ENCODE peak calls at places on chromosomes 4 and X, in ten cellular contexts. One of them, this sample, is unnamed.
A peak's percentile ranks its signal among the peaks of the same experiment; 100 is the strongest.

GRCh38 chrX:37755073-37755472 is 24.8 kb upstream of the CYBB start:
- DNase-seq in suprapubic skin: no peak
- DNase-seq in lower leg skin: no peak
- DNase-seq in GM12878: peak; percentile 67
- DNase-seq in astrocyte of the spinal cord: no peak
- DNase-seq in natural killer cell: no peak
- DNase-seq in omental fat pad: no peak
- DNase-seq in AG10803: no peak
- DNase-seq in right lobe of liver: no peak
- DNase-seq in Panc1: no peak
- DNase-seq in this sample: no peak

GRCh38 chr4:186854256-186854655 is 130.6 kb upstream of the FAT1 start:
- DNase-seq in suprapubic skin: no peak
- DNase-seq in lower leg skin: no peak
- DNase-seq in GM12878: no peak
- DNase-seq in astrocyte of the spinal cord: no peak
- DNase-seq in natural killer cell: no peak
- DNase-seq in omental fat pad: no peak
- DNase-seq in AG10803: no peak
- DNase-seq in right lobe of liver: no peak
- DNase-seq in Panc1: no peak
- DNase-seq in this sample: no peak

GRCh38 chr4:76212301-76212700 is 1.3 kb downstream of the SCARB2 start:
- DNase-seq in suprapubic skin: no peak
- DNase-seq in lower leg skin: no peak
- DNase-seq in GM12878: no peak
- DNase-seq in astrocyte of the spinal cord: no peak
- DNase-seq in natural killer cell: no peak
- DNase-seq in omental fat pad: no peak
- DNase-seq in AG10803: no peak
- DNase-seq in right lobe of liver: no peak
- DNase-seq in Panc1: no peak
- DNase-seq in this sample: no peak

GRCh38 chr4:147831452-147832192 is 99.7 kb downstream of the ARHGAP10 start:
- DNase-seq in suprapubic skin: no peak
- DNase-seq in lower leg skin: peak; percentile 86
- DNase-seq in GM12878: no peak
- DNase-seq in astrocyte of the spinal cord: peak; percentile 81
- DNase-seq in natural killer cell: no peak
- DNase-seq in omental fat pad: peak; percentile 44
- DNase-seq in AG10803: peak; percentile 85
- DNase-seq in right lobe of liver: no peak
- DNase-seq in Panc1: peak; percentile 55
- DNase-seq in this sample: no peak

GRCh38 chrX:103211012-103211715 is 3.7 kb upstream of the BEX4 start:
- DNase-seq in suprapubic skin: no peak
- DNase-seq in lower leg skin: peak; percentile 31
- DNase-seq in GM12878: no peak
- DNase-seq in astrocyte of the spinal cord: peak; percentile 51
- DNase-seq in natural killer cell: no peak
- DNase-seq in omental fat pad: no peak
- DNase-seq in AG10803: peak; percentile 40
- DNase-seq in right lobe of liver: no peak
- DNase-seq in Panc1: peak; percentile 25
- DNase-seq in this sample: no peak

GRCh38 chr4:44038811-44039210 is 409.8 kb downstream of the KCTD8 start:
- DNase-seq in suprapubic skin: no peak
- DNase-seq in lower leg skin: no peak
- DNase-seq in GM12878: no peak
- DNase-seq in astrocyte of the spinal cord: no peak
- DNase-seq in natural killer cell: no peak
- DNase-seq in omental fat pad: no peak
- DNase-seq in AG10803: no peak
- DNase-seq in right lobe of liver: no peak
- DNase-seq in Panc1: no peak
- DNase-seq in this sample: no peak

GRCh38 chrX:13855689-13856425 is 39.0 kb upstream of the GPM6B start:
- DNase-seq in suprapubic skin: no peak
- DNase-seq in lower leg skin: no peak
- DNase-seq in GM12878: no peak
- DNase-seq in astrocyte of the spinal cord: peak; percentile 29
- DNase-seq in natural killer cell: no peak
- DNase-seq in omental fat pad: no peak
- DNase-seq in AG10803: no peak
- DNase-seq in right lobe of liver: no peak
- DNase-seq in Panc1: no peak
- DNase-seq in this sample: no peak

GRCh38 chr4:79697444-79697843 is 289.4 kb upstream of the GK2 start:
- DNase-seq in suprapubic skin: no peak
- DNase-seq in lower leg skin: no peak
- DNase-seq in GM12878: no peak
- DNase-seq in astrocyte of the spinal cord: no peak
- DNase-seq in natural killer cell: no peak
- DNase-seq in omental fat pad: no peak
- DNase-seq in AG10803: no peak
- DNase-seq in right lobe of liver: no peak
- DNase-seq in Panc1: no peak
- DNase-seq in this sample: no peak

GRCh38 chr4:184163813-184164212 is 53.9 kb downstream of the ENPP6 start:
- DNase-seq in suprapubic skin: no peak
- DNase-seq in lower leg skin: no peak
- DNase-seq in GM12878: no peak
- DNase-seq in astrocyte of the spinal cord: peak; percentile 23
- DNase-seq in natural killer cell: no peak
- DNase-seq in omental fat pad: no peak
- DNase-seq in AG10803: peak; percentile 12
- DNase-seq in right lobe of liver: peak; percentile 74
- DNase-seq in Panc1: no peak
- DNase-seq in this sample: no peak

GRCh38 chr4:95732061-95732460 is 107.8 kb upstream of the PDHA2 start:
- DNase-seq in suprapubic skin: no peak
- DNase-seq in lower leg skin: no peak
- DNase-seq in GM12878: no peak
- DNase-seq in astrocyte of the spinal cord: peak; percentile 55
- DNase-seq in natural killer cell: no peak
- DNase-seq in omental fat pad: no peak
- DNase-seq in AG10803: no peak
- DNase-seq in right lobe of liver: no peak
- DNase-seq in Panc1: no peak
- DNase-seq in this sample: no peak

GRCh38 chr4:3388461-3389185 is 53.1 kb upstream of the HGFAC start:
- DNase-seq in suprapubic skin: peak; percentile 74
- DNase-seq in lower leg skin: no peak
- DNase-seq in GM12878: peak; percentile 77
- DNase-seq in astrocyte of the spinal cord: peak; percentile 65
- DNase-seq in natural killer cell: no peak
- DNase-seq in omental fat pad: no peak
- DNase-seq in AG10803: peak; percentile 79
- DNase-seq in right lobe of liver: no peak
- DNase-seq in Panc1: no peak
- DNase-seq in this sample: no peak

GRCh38 chr4:112855058-112855457 is 194.4 kb upstream of the ANK2 start:
- DNase-seq in suprapubic skin: no peak
- DNase-seq in lower leg skin: no peak
- DNase-seq in GM12878: no peak
- DNase-seq in astrocyte of the spinal cord: no peak
- DNase-seq in natural killer cell: no peak
- DNase-seq in omental fat pad: no peak
- DNase-seq in AG10803: no peak
- DNase-seq in right lobe of liver: no peak
- DNase-seq in Panc1: no peak
- DNase-seq in this sample: no peak

GRCh38 chrX:137031517-137032377 is 2.0 kb downstream of the GPR101 start:
- DNase-seq in suprapubic skin: no peak
- DNase-seq in lower leg skin: no peak
- DNase-seq in GM12878: peak; percentile 5
- DNase-seq in astrocyte of the spinal cord: peak; percentile 32
- DNase-seq in natural killer cell: no peak
- DNase-seq in omental fat pad: no peak
- DNase-seq in AG10803: peak; percentile 35
- DNase-seq in right lobe of liver: peak; percentile 35
- DNase-seq in Panc1: no peak
- DNase-seq in this sample: no peak
- TF ChIP-seq CTCF in suprapubic skin: no peak
- TF ChIP-seq CTCF in lower leg skin: no peak
- TF ChIP-seq CTCF in GM12878: no peak
- TF ChIP-seq CTCF in astrocyte of the spinal cord: no peak
- TF ChIP-seq CTCF in natural killer cell: no peak
- TF ChIP-seq CTCF in omental fat pad: no peak
- TF ChIP-seq CTCF in AG10803: no peak
- TF ChIP-seq CTCF in right lobe of liver: no peak
- TF ChIP-seq CTCF in Panc1: no peak
- TF ChIP-seq CTCF in this sample: no peak

GRCh38 chrX:95071621-95072020 is 1397.6 kb downstream of the FAM133A start:
- DNase-seq in suprapubic skin: no peak
- DNase-seq in lower leg skin: no peak
- DNase-seq in GM12878: no peak
- DNase-seq in astrocyte of the spinal cord: no peak
- DNase-seq in natural killer cell: no peak
- DNase-seq in omental fat pad: no peak
- DNase-seq in AG10803: no peak
- DNase-seq in right lobe of liver: no peak
- DNase-seq in Panc1: no peak
- DNase-seq in this sample: peak; percentile 39

GRCh38 chrX:95071052-95071451 is 1397.0 kb downstream of the FAM133A start:
- DNase-seq in suprapubic skin: no peak
- DNase-seq in lower leg skin: no peak
- DNase-seq in GM12878: no peak
- DNase-seq in astrocyte of the spinal cord: no peak
- DNase-seq in natural killer cell: no peak
- DNase-seq in omental fat pad: no peak
- DNase-seq in AG10803: no peak
- DNase-seq in right lobe of liver: no peak
- DNase-seq in Panc1: no peak
- DNase-seq in this sample: no peak

GRCh38 chrX:95076449-95076848 is 1402.4 kb downstream of the FAM133A start:
- DNase-seq in suprapubic skin: no peak
- DNase-seq in lower leg skin: no peak
- DNase-seq in GM12878: no peak
- DNase-seq in astrocyte of the spinal cord: peak; percentile 58
- DNase-seq in natural killer cell: no peak
- DNase-seq in omental fat pad: no peak
- DNase-seq in AG10803: peak; percentile 53
- DNase-seq in right lobe of liver: no peak
- DNase-seq in Panc1: no peak
- DNase-seq in this sample: no peak
- TF ChIP-seq CTCF in suprapubic skin: no peak
- TF ChIP-seq CTCF in lower leg skin: no peak
- TF ChIP-seq CTCF in GM12878: peak; percentile 54
- TF ChIP-seq CTCF in astrocyte of the spinal cord: peak; percentile 62
- TF ChIP-seq CTCF in natural killer cell: no peak
- TF ChIP-seq CTCF in omental fat pad: no peak
- TF ChIP-seq CTCF in AG10803: peak; percentile 60
- TF ChIP-seq CTCF in right lobe of liver: peak; percentile 27
- TF ChIP-seq CTCF in Panc1: peak; percentile 58
- TF ChIP-seq CTCF in this sample: peak; percentile 78

GRCh38 chr4:700587-701264 is 4.9 kb upstream of the PCGF3 start:
- DNase-seq in suprapubic skin: no peak
- DNase-seq in lower leg skin: no peak
- DNase-seq in GM12878: no peak
- DNase-seq in astrocyte of the spinal cord: no peak
- DNase-seq in natural killer cell: no peak
- DNase-seq in omental fat pad: no peak
- DNase-seq in AG10803: no peak
- DNase-seq in right lobe of liver: no peak
- DNase-seq in Panc1: no peak
- DNase-seq in this sample: no peak
- TF ChIP-seq CTCF in suprapubic skin: no peak
- TF ChIP-seq CTCF in lower leg skin: no peak
- TF ChIP-seq CTCF in GM12878: no peak
- TF ChIP-seq CTCF in astrocyte of the spinal cord: no peak
- TF ChIP-seq CTCF in natural killer cell: no peak
- TF ChIP-seq CTCF in omental fat pad: no peak
- TF ChIP-seq CTCF in AG10803: no peak
- TF ChIP-seq CTCF in right lobe of liver: no peak
- TF ChIP-seq CTCF in Panc1: no peak
- TF ChIP-seq CTCF in this sample: peak; percentile 24

GRCh38 chr4:25823632-25824031 is 39.2 kb downstream of the SEL1L3 start:
- DNase-seq in suprapubic skin: no peak
- DNase-seq in lower leg skin: no peak
- DNase-seq in GM12878: no peak
- DNase-seq in astrocyte of the spinal cord: no peak
- DNase-seq in natural killer cell: no peak
- DNase-seq in omental fat pad: no peak
- DNase-seq in AG10803: no peak
- DNase-seq in right lobe of liver: no peak
- DNase-seq in Panc1: no peak
- DNase-seq in this sample: no peak
- TF ChIP-seq CTCF in suprapubic skin: no peak
- TF ChIP-seq CTCF in lower leg skin: no peak
- TF ChIP-seq CTCF in GM12878: no peak
- TF ChIP-seq CTCF in astrocyte of the spinal cord: no peak
- TF ChIP-seq CTCF in natural killer cell: no peak
- TF ChIP-seq CTCF in omental fat pad: no peak
- TF ChIP-seq CTCF in AG10803: no peak
- TF ChIP-seq CTCF in right lobe of liver: no peak
- TF ChIP-seq CTCF in Panc1: no peak
- TF ChIP-seq CTCF in this sample: no peak